ENCODE peak calls at places on chromosome 15, in four cellular contexts. J, M, I and F are unnamed samples.

GRCh38 chr15:56028430-56028829 is 35.0 kb upstream of the NEDD4 start:
- DNase-seq in J (no peak), M (no peak), I (no peak), F (no peak)

GRCh38 chr15:35062164-35063099 is 22.7 kb downstream of the NANOGP8 start:
- DNase-seq in J (no peak), M (no peak), I (no peak), F (no peak)

GRCh38 chr15:50241684-50242450 is 23.7 kb downstream of the HDC start:
- DNase-seq in J (no peak), M (no peak), I (no peak), F (no peak)

GRCh38 chr15:90869601-90870353 is 1.4 kb downstream of the FURIN start:
- DNase-seq in J (no peak), M (no peak), I (peak), F (peak)

GRCh38 chr15:85137507-85138175 is 156.0 kb downstream of the PDE8A start:
- DNase-seq in J (no peak), M (no peak), I (no peak), F (no peak)

GRCh38 chr15:27222479-27222878 is 251.5 kb downstream of the GABRG3 start:
- DNase-seq in J (no peak), M (no peak), I (no peak), F (peak)

GRCh38 chr15:97684249-97684648 is 276.3 kb upstream of the ARRDC4 start:
- DNase-seq in J (no peak), M (no peak), I (no peak), F (no peak)

GRCh38 chr15:85704021-85704420 is 90.7 kb downstream of the KLHL25 start:
- DNase-seq in J (no peak), M (no peak), I (no peak), F (no peak)

GRCh38 chr15:95302206-95302605 is 1028.3 kb upstream of the NR2F2 start:
- DNase-seq in J (no peak), M (no peak), I (no peak), F (no peak)

GRCh38 chr15:39948817-39949216 is 14.9 kb downstream of the EIF2AK4 start:
- DNase-seq in J (no peak), M (no peak), I (no peak), F (no peak)

GRCh38 chr15:52078876-52079700 is 33.5 kb downstream of the BCL2L10 start:
- DNase-seq in J (peak), M (peak), I (peak), F (no peak)

GRCh38 chr15:64224508-64224907 is 61.7 kb upstream of the PPIB start:
- DNase-seq in J (no peak), M (no peak), I (no peak), F (no peak)